ENCODE peak calls at places on chromosome X, in six cellular contexts. M is IMR-90, Q is tibial artery, F is neuronal stem cell, E is cardiac muscle cell, V is heart left ventricle. B is an unnamed sample.

GRCh38 chrX:136390921-136391320 is 90.2 kb downstream of the ADGRG4 start:
- DNase-seq in M (no peak), Q (no peak), F (no peak), E (no peak), V (no peak), B (no peak)

GRCh38 chrX:102832661-102833060 is 104.4 kb upstream of the RAB40AL start:
- DNase-seq in M (peak; percentile 77), Q (no peak), F (no peak), E (no peak), V (no peak), B (no peak)

GRCh38 chrX:73850124-73851013 is 287.4 kb downstream of the CHIC1 start:
- DNase-seq in M (peak; percentile 38), Q (no peak), F (no peak), E (peak; percentile 13), V (no peak), B (peak; percentile 17)

GRCh38 chrX:40247848-40248622 is 150.3 kb upstream of the BCOR start:
- DNase-seq in M (no peak), Q (no peak), F (no peak), E (no peak), V (no peak), B (no peak)

GRCh38 chrX:16512401-16512776 is 137.6 kb upstream of the S100G start:
- DNase-seq in M (no peak), Q (no peak), F (no peak), E (no peak), V (no peak), B (no peak)

GRCh38 chrX:24294619-24295018 is 19.2 kb downstream of the SUPT20HL2 start:
- DNase-seq in M (no peak), Q (no peak), F (no peak), E (peak; percentile 61), V (no peak), B (no peak)

GRCh38 chrX:50100188-50100587 is 100.6 kb downstream of the AKAP4 start:
- DNase-seq in M (no peak), Q (no peak), F (no peak), E (peak; percentile 33), V (no peak), B (no peak)

GRCh38 chrX:20530319-20530979 is 263.7 kb upstream of the RPS6KA3 start:
- DNase-seq in M (peak; percentile 64), Q (peak; percentile 66), F (peak; percentile 48), E (peak; percentile 60), V (no peak), B (peak; percentile 57)

GRCh38 chrX:12977761-12978204 is 2.9 kb downstream of the TMSB4X start:
- DNase-seq in M (no peak), Q (no peak), F (no peak), E (no peak), V (no peak), B (no peak)

GRCh38 chrX:154010330-154011087 is 9.2 kb downstream of the IRAK1 start:
- DNase-seq in M (no peak), Q (no peak), F (no peak), E (no peak), V (no peak), B (no peak)

GRCh38 chrX:94058728-94059382 is 384.8 kb downstream of the FAM133A start:
- DNase-seq in M (no peak), Q (no peak), F (peak; percentile 1), E (peak; percentile 62), V (no peak), B (no peak)

GRCh38 chrX:33307954-33308353 is 96.6 kb upstream of the DMD start:
- DNase-seq in M (peak; percentile 41), Q (no peak), F (no peak), E (no peak), V (no peak), B (no peak)

GRCh38 chrX:121389976-121390709 is 342.7 kb downstream of the GLUD2 start:
- DNase-seq in M (no peak), Q (no peak), F (no peak), E (no peak), V (no peak), B (no peak)

GRCh38 chrX:2397648-2398340 is 103.0 kb downstream of the DHRSX start:
- DNase-seq in M (peak; percentile 67), Q (no peak), F (no peak), E (no peak), V (no peak), B (no peak)

GRCh38 chrX:153973127-153974002 is 811 bp downstream of the TMEM187 start:
- DNase-seq in M (no peak), Q (no peak), F (no peak), E (no peak), V (no peak), B (no peak)

GRCh38 chrX:128992107-128992971 is 531.0 kb downstream of the SMARCA1 start:
- DNase-seq in M (no peak), Q (no peak), F (no peak), E (no peak), V (no peak), B (no peak)

GRCh38 chrX:134512566-134512965 is 52.6 kb downstream of the HPRT1 start:
- DNase-seq in M (peak; percentile 89), Q (no peak), F (no peak), E (no peak), V (no peak), B (no peak)

GRCh38 chrX:138723301-138723700 is 11.8 kb upstream of the FGF13 start:
- DNase-seq in M (no peak), Q (no peak), F (no peak), E (no peak), V (no peak), B (no peak)

GRCh38 chrX:54794004-54794403 is 4.1 kb downstream of the ITIH6 start:
- DNase-seq in M (no peak), Q (no peak), F (no peak), E (no peak), V (no peak), B (no peak)

GRCh38 chrX:134174859-134175258 is 62.1 kb upstream of the CCDC160 start:
- DNase-seq in M (no peak), Q (no peak), F (peak; percentile 61), E (peak; percentile 53), V (no peak), B (no peak)

DNA sequence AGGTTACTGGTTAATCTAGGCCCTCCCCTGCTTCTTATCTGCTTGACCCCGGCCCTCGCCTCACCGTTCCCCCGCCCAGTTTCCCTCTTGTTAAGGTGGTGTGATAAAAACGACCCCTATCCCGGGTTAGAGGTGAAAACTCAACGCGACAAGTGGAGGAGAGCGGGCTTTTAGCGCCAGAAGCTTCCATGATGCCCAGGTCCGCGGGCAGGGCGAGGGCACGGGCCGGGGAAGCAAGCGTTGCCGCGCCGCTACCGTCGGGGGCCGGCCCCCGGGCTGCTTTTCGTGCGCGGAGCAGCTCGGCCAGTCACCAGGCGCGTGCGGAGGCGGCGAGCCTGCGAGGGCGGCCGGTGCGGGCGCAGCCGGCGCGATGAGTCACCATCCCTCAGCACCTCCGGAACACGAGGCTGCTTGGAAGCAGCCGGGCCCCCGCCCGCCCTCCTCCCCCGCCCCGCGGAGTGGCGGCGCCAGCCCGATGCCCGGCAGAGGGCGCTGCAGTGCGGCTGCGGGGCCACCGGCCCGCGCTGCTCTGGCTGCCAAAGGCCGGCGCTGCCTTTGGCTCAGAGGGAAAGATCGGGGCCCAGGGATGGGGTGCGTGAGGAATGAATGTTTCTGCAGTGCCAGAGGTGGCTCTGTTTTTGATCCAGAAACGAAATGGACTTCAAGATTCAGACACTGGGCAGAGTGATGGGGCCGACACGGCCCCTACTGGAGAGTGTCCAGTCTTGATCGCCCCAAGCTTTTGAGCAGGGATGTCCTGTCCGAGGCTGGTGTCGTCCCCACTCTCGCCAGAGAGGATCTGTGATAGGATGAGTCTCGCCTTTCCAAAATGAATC is 107.8 kb downstream of the NHSL2 start:
- DNase-seq in M (peak; percentile 90), Q (peak; percentile 94), F (peak; percentile 64), E (peak; percentile 82), V (peak; percentile 92), B (peak; percentile 77)
- H3K4me3 ChIP-seq in M (no peak overlapping the region), Q (peak overlapping the region; percentile 34), F (no peak overlapping the region), E (no peak overlapping the region), V (peak overlapping the region; percentile 33), B (no peak overlapping the region)

DNA sequence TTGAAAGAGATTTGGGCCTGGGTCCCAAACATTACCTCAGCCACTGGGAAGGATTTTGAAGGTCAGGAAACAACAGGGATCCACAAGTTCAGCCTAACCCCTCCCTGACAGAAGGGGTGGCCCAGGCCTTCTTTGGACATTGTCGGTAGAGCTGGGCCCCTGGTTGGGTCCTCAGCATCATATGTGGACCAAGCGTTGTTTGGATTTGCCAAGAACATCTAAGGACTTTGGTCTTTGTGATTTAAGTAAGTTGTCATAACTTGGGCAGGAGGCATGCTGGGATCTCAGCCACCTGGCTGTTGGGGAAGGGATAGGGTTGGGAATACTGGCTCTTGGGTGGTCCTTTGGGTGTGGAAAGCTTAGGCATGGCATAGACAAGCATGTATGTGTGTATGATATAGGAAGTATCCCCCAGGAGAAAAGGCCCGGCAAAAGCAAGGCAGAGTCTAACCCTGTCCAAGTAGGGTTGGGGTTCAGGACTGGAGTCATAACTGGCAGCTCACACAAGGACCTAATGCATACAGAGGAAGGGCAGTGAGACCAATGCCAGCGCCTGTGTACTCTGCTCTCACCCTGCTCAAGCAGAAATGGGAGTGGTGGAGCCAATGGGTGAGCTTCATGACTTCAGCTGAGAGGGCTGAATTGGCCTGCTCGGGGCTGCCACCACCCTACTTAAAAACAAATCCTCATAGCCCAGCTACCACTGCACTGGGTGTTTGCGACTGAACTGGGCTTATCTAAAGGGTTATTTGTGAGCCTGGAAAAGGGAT is 102.8 kb downstream of the RTL5 start:
- DNase-seq in M (no peak), Q (no peak), F (no peak), E (no peak), V (no peak), B (no peak)
- H3K27ac ChIP-seq in M (peak overlapping the region; percentile 62), Q (peak overlapping the region; percentile 54), F (peak overlapping the region; percentile 51), E (peak overlapping the region; percentile 92), V (no peak overlapping the region), B (no peak overlapping the region)

DNA sequence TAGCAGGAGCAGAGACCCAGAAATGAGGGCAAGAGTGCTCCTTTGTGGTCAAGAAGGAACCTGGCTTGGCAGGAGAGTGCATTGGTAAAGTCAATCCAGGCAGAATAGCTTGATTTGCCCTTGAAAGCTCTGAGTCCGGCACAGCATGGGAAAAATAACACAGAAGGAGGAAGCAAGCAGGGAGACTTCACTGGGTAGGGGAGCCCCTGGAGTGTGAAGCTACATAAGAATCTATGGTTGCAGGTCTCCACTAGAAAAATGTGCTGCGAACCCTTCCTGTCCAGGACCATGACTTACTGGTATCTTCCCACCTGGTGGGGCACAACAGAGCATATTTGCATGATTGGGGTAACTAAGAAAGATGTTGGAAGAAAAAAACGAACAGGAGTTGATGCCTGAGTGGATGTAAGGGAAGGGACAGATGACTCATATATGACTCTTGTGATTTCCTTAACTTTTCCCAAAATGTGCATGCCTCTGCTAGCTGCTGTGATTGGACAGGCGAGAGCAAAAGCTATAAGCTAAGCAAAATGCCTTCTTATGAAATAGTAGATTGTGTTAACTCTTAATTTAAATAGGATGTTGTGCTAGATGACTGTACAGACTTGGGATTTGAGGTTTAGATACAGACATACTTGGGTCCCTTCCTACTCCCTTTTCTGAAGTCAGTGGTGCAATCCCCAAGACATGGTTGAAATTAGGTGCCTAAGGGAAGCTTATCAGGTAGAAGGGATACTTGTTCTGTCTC is 3.3 kb downstream of the IL13RA1 start:
- DNase-seq in M (peak; percentile 85), Q (no peak), F (no peak), E (no peak), V (no peak), B (no peak)
- H3K4me3 ChIP-seq in M (no peak overlapping the region), Q (peak overlapping the region; percentile 80), F (no peak overlapping the region), E (no peak overlapping the region), V (no peak overlapping the region), B (no peak overlapping the region)

DNA sequence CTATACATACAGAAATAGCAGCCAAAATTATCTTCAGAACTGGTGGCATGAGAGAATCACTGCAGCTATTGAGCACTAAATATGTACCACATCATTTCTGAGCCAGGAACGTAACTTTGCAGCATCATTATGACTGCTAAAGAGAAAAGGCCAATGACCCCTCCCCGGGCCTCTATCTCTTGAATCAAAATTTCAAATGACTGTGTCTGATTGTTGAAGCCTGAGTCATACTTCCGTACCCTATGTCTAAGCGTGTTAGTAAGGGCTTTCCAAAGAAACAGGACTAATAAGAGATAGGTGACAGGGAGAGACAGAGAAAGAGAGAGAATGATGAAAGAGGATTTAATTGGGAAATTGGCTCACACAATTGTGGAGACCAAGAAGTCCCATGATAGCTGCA is 445.5 kb upstream of the SPANXN1 start:
- DNase-seq in M (no peak), Q (no peak), F (no peak), E (no peak), V (no peak), B (no peak)
- H3K27ac ChIP-seq in M (no peak overlapping the region), Q (no peak overlapping the region), F (no peak overlapping the region), E (no peak overlapping the region), V (no peak overlapping the region), B (no peak overlapping the region)